ENCODE peak calls at places on chromosomes 13 and 19, in four cellular contexts. W is activated CD4-positive, CD25-positive, alpha-beta regulatory T cell treated with anti-CD3 and anti-CD28 coated beads, Interleukin-2, amount 50 U/mL, for 16 hours; C is AG09309; I is AG10803. H is an unnamed sample.

GRCh38 chr19:41111296-41111695 is 2.9 kb upstream of the CYP2F1 start:
- DNase-seq in I (no peak), C (no peak), W (no peak), H (no peak)

GRCh38 chr19:16376241-16376640 is 51.6 kb downstream of the KLF2 start:
- DNase-seq in W (no peak), C (no peak), I (no peak), H (no peak)

GRCh38 chr13:24670927-24671326 is 9.3 kb upstream of the ATP12A start:
- DNase-seq in C (no peak), W (no peak), I (no peak), H (no peak)

GRCh38 chr19:41707502-41707812 is 969 bp upstream of the CEACAM5 start:
- DNase-seq in I (no peak), C (no peak), W (no peak), H (peak)

GRCh38 chr13:74767031-74767430 is 632.8 kb upstream of the KLF12 start:
- DNase-seq in W (no peak), C (peak), I (peak), H (no peak)

GRCh38 chr19:37077615-37077928 is 661 bp upstream of the ZNF420 start:
- DNase-seq in I (no peak), C (peak), W (no peak), H (no peak)

GRCh38 chr19:53942001-53942786 is 20.5 kb upstream of the CACNG8 start:
- DNase-seq in C (no peak), I (no peak), W (no peak), H (no peak)

GRCh38 chr13:110116072-110116487 is 190.9 kb downstream of the COL4A1 start:
- DNase-seq in I (peak), W (no peak), C (no peak), H (peak)

GRCh38 chr19:40907968-40908735 is 26.1 kb upstream of the CYP2A7 start:
- DNase-seq in C (no peak), W (peak), I (no peak), H (peak)

GRCh38 chr19:20077791-20078463 is at the start of gene ZNF90:
- DNase-seq in W (peak), I (peak), C (peak), H (peak)

H was measured in activated effector memory CD4-positive, alpha-beta T cell treated with anti-CD3 and anti-CD28 coated beads, Interleukin-2, amount 50 U/mL, for 16 hours.